ENCODE peak calls at places on chromosomes 4 and X, in six cellular contexts. One of them, this sample, is unnamed.
A peak's percentile ranks its signal among the peaks of the same experiment; 100 is the strongest.

GRCh38 chrX:49246541-49246940 is 11.3 kb downstream of the CCDC22 start:
- DNase-seq in CD8-positive, alpha-beta memory T cell: no peak
- DNase-seq in fibroblast of the conjunctiva: no peak
- DNase-seq in breast epithelium: no peak
- DNase-seq in Caco-2: no peak
- DNase-seq in tibial artery: no peak
- DNase-seq in this sample: no peak

GRCh38 chr4:152713951-152714705 is 34.3 kb upstream of the TMEM154 start:
- DNase-seq in CD8-positive, alpha-beta memory T cell: no peak
- DNase-seq in fibroblast of the conjunctiva: no peak
- DNase-seq in breast epithelium: no peak
- DNase-seq in Caco-2: no peak
- DNase-seq in tibial artery: no peak
- DNase-seq in this sample: no peak

GRCh38 chr4:103032575-103032974 is 13.1 kb upstream of the SLC9B1 start:
- DNase-seq in CD8-positive, alpha-beta memory T cell: no peak
- DNase-seq in fibroblast of the conjunctiva: no peak
- DNase-seq in breast epithelium: no peak
- DNase-seq in Caco-2: peak; percentile 64
- DNase-seq in tibial artery: no peak
- DNase-seq in this sample: peak; percentile 15

GRCh38 chrX:153864101-153864500 is 21.9 kb downstream of the L1CAM start:
- DNase-seq in CD8-positive, alpha-beta memory T cell: no peak
- DNase-seq in fibroblast of the conjunctiva: no peak
- DNase-seq in breast epithelium: no peak
- DNase-seq in Caco-2: no peak
- DNase-seq in tibial artery: no peak
- DNase-seq in this sample: no peak

GRCh38 chrX:72536542-72536941 is 36.1 kb downstream of the HDAC8 start:
- DNase-seq in CD8-positive, alpha-beta memory T cell: no peak
- DNase-seq in fibroblast of the conjunctiva: no peak
- DNase-seq in breast epithelium: no peak
- DNase-seq in Caco-2: no peak
- DNase-seq in tibial artery: no peak
- DNase-seq in this sample: no peak

GRCh38 chrX:39752820-39753219 is 344.9 kb downstream of the BCOR start:
- DNase-seq in CD8-positive, alpha-beta memory T cell: no peak
- DNase-seq in fibroblast of the conjunctiva: no peak
- DNase-seq in breast epithelium: no peak
- DNase-seq in Caco-2: no peak
- DNase-seq in tibial artery: no peak
- DNase-seq in this sample: no peak

GRCh38 chrX:42189601-42190000 is 266.2 kb upstream of the CASK start:
- DNase-seq in CD8-positive, alpha-beta memory T cell: no peak
- DNase-seq in fibroblast of the conjunctiva: no peak
- DNase-seq in breast epithelium: no peak
- DNase-seq in Caco-2: no peak
- DNase-seq in tibial artery: no peak
- DNase-seq in this sample: no peak

GRCh38 chr4:145791988-145792387 is 112.0 kb downstream of the C4orf51 start:
- DNase-seq in CD8-positive, alpha-beta memory T cell: no peak
- DNase-seq in fibroblast of the conjunctiva: no peak
- DNase-seq in breast epithelium: no peak
- DNase-seq in Caco-2: no peak
- DNase-seq in tibial artery: no peak
- DNase-seq in this sample: no peak

GRCh38 chr4:188971125-188971524 is 831.9 kb downstream of the TRIML1 start:
- DNase-seq in CD8-positive, alpha-beta memory T cell: no peak
- DNase-seq in fibroblast of the conjunctiva: peak; percentile 21
- DNase-seq in breast epithelium: no peak
- DNase-seq in Caco-2: no peak
- DNase-seq in tibial artery: no peak
- DNase-seq in this sample: peak; percentile 4

GRCh38 chr4:79042079-79042674 is 102.9 kb upstream of the PAQR3 start:
- DNase-seq in CD8-positive, alpha-beta memory T cell: no peak
- DNase-seq in fibroblast of the conjunctiva: peak; percentile 3
- DNase-seq in breast epithelium: no peak
- DNase-seq in Caco-2: no peak
- DNase-seq in tibial artery: no peak
- DNase-seq in this sample: peak; percentile 6

GRCh38 chr4:7196283-7196651 is 3.9 kb downstream of the SORCS2 start:
- DNase-seq in CD8-positive, alpha-beta memory T cell: no peak
- DNase-seq in fibroblast of the conjunctiva: no peak
- DNase-seq in breast epithelium: peak; percentile 61
- DNase-seq in Caco-2: no peak
- DNase-seq in tibial artery: no peak
- DNase-seq in this sample: no peak

GRCh38 chrX:122596998-122597397 is 587.1 kb upstream of the GRIA3 start:
- DNase-seq in CD8-positive, alpha-beta memory T cell: no peak
- DNase-seq in fibroblast of the conjunctiva: no peak
- DNase-seq in breast epithelium: no peak
- DNase-seq in Caco-2: no peak
- DNase-seq in tibial artery: no peak
- DNase-seq in this sample: no peak

GRCh38 chr4:153233761-153234371 is 29.6 kb downstream of the TRIM2 start:
- DNase-seq in CD8-positive, alpha-beta memory T cell: no peak
- DNase-seq in fibroblast of the conjunctiva: peak; percentile 77
- DNase-seq in breast epithelium: no peak
- DNase-seq in Caco-2: no peak
- DNase-seq in tibial artery: no peak
- DNase-seq in this sample: peak; percentile 69

GRCh38 chr4:181618896-181619295 is 624.3 kb upstream of the TENM3 start:
- DNase-seq in CD8-positive, alpha-beta memory T cell: no peak
- DNase-seq in fibroblast of the conjunctiva: no peak
- DNase-seq in breast epithelium: no peak
- DNase-seq in Caco-2: no peak
- DNase-seq in tibial artery: no peak
- DNase-seq in this sample: no peak

GRCh38 chrX:46840946-46841740 is 4.3 kb downstream of the RP2 start:
- DNase-seq in CD8-positive, alpha-beta memory T cell: no peak
- DNase-seq in fibroblast of the conjunctiva: no peak
- DNase-seq in breast epithelium: no peak
- DNase-seq in Caco-2: no peak
- DNase-seq in tibial artery: no peak
- DNase-seq in this sample: no peak

GRCh38 chr4:143721317-143721716 is 20.8 kb upstream of the FREM3 start:
- DNase-seq in CD8-positive, alpha-beta memory T cell: no peak
- DNase-seq in fibroblast of the conjunctiva: no peak
- DNase-seq in breast epithelium: no peak
- DNase-seq in Caco-2: no peak
- DNase-seq in tibial artery: no peak
- DNase-seq in this sample: no peak

GRCh38 chr4:39433878-39434492 is 24.7 kb downstream of the RPL9 start:
- DNase-seq in CD8-positive, alpha-beta memory T cell: no peak
- DNase-seq in fibroblast of the conjunctiva: no peak
- DNase-seq in breast epithelium: no peak
- DNase-seq in Caco-2: no peak
- DNase-seq in tibial artery: no peak
- DNase-seq in this sample: no peak

This sample was measured in Daoy.